ENCODE peak calls at places on chromosome 19, in four cellular contexts. V is CD8-positive, alpha-beta T cell; E is astrocyte of the spinal cord; J is B cell. K is an unnamed sample.

GRCh38 chr19:4583961-4584669 is 24.6 kb upstream of the SEMA6B start:
- DNase-seq in E (peak), J (no peak), V (no peak), K (peak)

GRCh38 chr19:4523306-4524110 is 5.2 kb upstream of the PLIN4 start:
- DNase-seq in J (no peak), V (peak), E (no peak), K (peak)

GRCh38 chr19:15253513-15253912 is 21.3 kb upstream of the EPHX3 start:
- DNase-seq in V (no peak), J (no peak), E (no peak), K (no peak)

GRCh38 chr19:48896191-48896720 is 2.3 kb downstream of the TULP2 start:
- DNase-seq in V (peak), J (no peak), E (peak), K (peak)

GRCh38 chr19:10655457-10656312 is 1.5 kb downstream of the ILF3 start:
- DNase-seq in V (no peak), J (no peak), E (peak), K (peak)

GRCh38 chr19:52942371-52943133 is 19.3 kb upstream of the ZNF888 start:
- DNase-seq in J (peak), E (peak), V (peak), K (peak)

GRCh38 chr19:49213791-49214190 is 56.2 kb downstream of the TRPM4 start:
- DNase-seq in V (no peak), E (no peak), J (no peak), K (no peak)

GRCh38 chr19:16627194-16627927 is 643 bp downstream of the MED26 start:
- DNase-seq in E (no peak), J (no peak), V (peak), K (no peak)

GRCh38 chr19:16232568-16232967 is 34.9 kb downstream of the AP1M1 start:
- DNase-seq in J (no peak), V (no peak), E (no peak), K (no peak)

GRCh38 chr19:29514525-29515232 is 11.1 kb upstream of the VSTM2B start:
- DNase-seq in E (no peak), J (no peak), V (no peak), K (no peak)

GRCh38 chr19:48560095-48560530 is 8.1 kb downstream of the SULT2B1 start:
- DNase-seq in V (no peak), E (no peak), J (no peak), K (no peak)

GRCh38 chr19:45133661-45134060 is 27.1 kb downstream of the NKPD1 start:
- DNase-seq in V (no peak), J (no peak), E (no peak), K (no peak)

GRCh38 chr19:46860846-46861690 is at the start of gene ARHGAP35:
- DNase-seq in E (no peak), V (peak), J (peak), K (no peak)

GRCh38 chr19:23436944-23437343 is 41.7 kb upstream of the ZNF91 start:
- DNase-seq in J (no peak), V (no peak), E (no peak), K (no peak)

GRCh38 chr19:7602935-7603497 is 7.4 kb downstream of the CAMSAP3 start:
- DNase-seq in E (no peak), V (no peak), J (no peak), K (no peak)

GRCh38 chr19:30421571-30421970 is 49.4 kb downstream of the ZNF536 start:
- DNase-seq in E (no peak), V (no peak), J (no peak), K (no peak)

GRCh38 chr19:44614313-44614712 is 950 bp downstream of the IGSF23 start:
- DNase-seq in V (no peak), J (no peak), E (no peak), K (no peak)

GRCh38 chr19:5369962-5370367 is 29.4 kb upstream of the PTPRS start:
- DNase-seq in J (peak), V (peak), E (peak), K (peak)

GRCh38 chr19:4059931-4060620 is 6.6 kb downstream of the ZBTB7A start:
- DNase-seq in V (peak), J (peak), E (no peak), K (no peak)

GRCh38 chr19:1992759-1993260 is 22.7 kb downstream of the BTBD2 start:
- DNase-seq in J (no peak), V (no peak), E (no peak), K (no peak)

GRCh38 chr19:43534811-43535761 is 2.1 kb downstream of the ZNF575 start:
- DNase-seq in J (peak), V (peak), E (peak), K (peak)

GRCh38 chr19:2424686-2425621 is 2.4 kb downstream of the TIMM13 start:
- DNase-seq in J (no peak), E (peak), V (no peak), K (peak)

GRCh38 chr19:34508540-34508939 is 27.0 kb downstream of the WTIP start:
- DNase-seq in V (no peak), E (no peak), J (no peak), K (no peak)
- TF ChIP-seq CTCF in V (no peak), E (no peak), J (no peak), K (no peak)

GRCh38 chr19:42269518-42270345 is 680 bp downstream of the CIC start:
- DNase-seq in E (no peak), V (no peak), J (no peak), K (no peak)

GRCh38 chr19:42268704-42269517 is at the start of gene CIC:
- DNase-seq in J (peak), V (peak), E (peak), K (peak)

GRCh38 chr19:42267644-42268141 is 1.4 kb upstream of the CIC start:
- DNase-seq in E (no peak), J (no peak), V (no peak), K (no peak)

GRCh38 chr19:42270346-42271044 is 1.4 kb downstream of the CIC start:
- DNase-seq in E (peak), V (peak), J (peak), K (peak)

GRCh38 chr19:42268142-42268703 is 829 bp upstream of the CIC start:
- DNase-seq in E (peak), V (peak), J (peak), K (peak)
- TF ChIP-seq CTCF in E (no peak), V (no peak), J (no peak), K (no peak)

DNA sequence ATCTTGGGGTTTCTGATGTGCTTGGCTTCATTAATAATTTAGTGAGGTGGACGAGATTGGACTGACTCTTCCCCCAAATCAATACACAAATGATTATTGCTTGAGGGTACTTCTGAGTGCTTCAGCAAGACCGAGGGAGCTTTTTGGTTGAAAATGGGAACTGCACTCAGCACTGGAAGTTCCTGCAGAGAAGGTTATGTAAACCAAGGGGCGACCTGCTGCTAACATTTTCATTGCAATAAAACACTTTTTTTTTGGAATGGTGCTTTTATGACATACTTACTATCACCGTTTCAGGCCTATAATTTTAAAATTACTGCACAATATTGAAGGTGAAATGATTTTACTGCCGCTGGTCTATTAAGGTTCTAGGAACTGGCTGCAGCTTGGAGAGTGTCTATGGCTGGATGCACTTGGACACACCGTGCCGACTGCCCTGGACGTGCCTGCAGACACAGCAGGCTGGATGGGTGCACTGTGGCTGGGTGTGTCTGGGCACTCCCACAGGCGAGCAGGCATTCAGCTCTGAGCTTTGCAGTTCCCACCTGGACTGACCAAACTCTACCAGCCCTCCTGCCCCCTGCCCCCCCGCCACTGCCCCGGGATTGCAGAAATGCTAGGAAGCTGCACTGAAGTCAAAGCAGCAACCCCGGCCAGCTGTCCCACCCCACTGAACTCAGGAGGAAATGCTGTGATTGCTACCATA is 7.1 kb upstream of the LRP3 start:
- DNase-seq in E (no peak), V (no peak), J (no peak), K (no peak)
- TF ChIP-seq CTCF in E (no peak), V (no peak), J (no peak), K (no peak)

DNA sequence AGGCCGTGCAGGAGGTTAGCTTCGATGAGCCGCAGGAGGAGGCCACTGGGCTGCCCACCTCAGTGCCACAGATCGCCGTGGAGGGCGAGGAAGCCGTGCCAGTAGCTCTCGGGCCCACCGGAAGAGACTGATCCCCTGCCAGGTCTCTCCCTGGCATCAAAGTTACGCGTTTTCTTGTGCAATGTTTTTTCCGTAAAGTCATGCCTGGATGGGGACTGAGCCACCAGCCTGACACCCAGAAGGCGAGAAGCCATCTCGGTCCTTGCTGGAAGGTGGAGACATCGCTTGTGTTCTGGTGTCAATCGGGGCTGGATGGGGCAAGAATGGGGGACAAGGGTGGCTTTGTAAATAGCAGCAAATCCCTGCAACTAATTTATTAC is 3.4 kb upstream of the PIK3R2 start:
- DNase-seq in J (no peak), V (no peak), E (no peak), K (no peak)
- TF ChIP-seq CTCF in J (no peak), V (no peak), E (no peak), K (no peak)

GRCh38 chr19:13033819-13034611 is 38.7 kb downstream of the NFIX start:
- DNase-seq in V (peak), J (no peak), E (peak), K (peak)

GRCh38 chr19:13034636-13035035 is 39.4 kb downstream of the NFIX start:
- DNase-seq in J (no peak), V (no peak), E (no peak), K (no peak)

GRCh38 chr19:13032837-13033236 is 37.6 kb downstream of the NFIX start:
- DNase-seq in E (no peak), V (no peak), J (no peak), K (no peak)

GRCh38 chr19:13031917-13032623 is 36.8 kb downstream of the NFIX start:
- DNase-seq in J (no peak), E (peak), V (no peak), K (peak)

GRCh38 chr19:13033244-13033643 is 38.0 kb downstream of the NFIX start:
- DNase-seq in V (no peak), J (no peak), E (no peak), K (no peak)
- TF ChIP-seq CTCF in V (no peak), J (no peak), E (peak), K (peak)

DNA sequence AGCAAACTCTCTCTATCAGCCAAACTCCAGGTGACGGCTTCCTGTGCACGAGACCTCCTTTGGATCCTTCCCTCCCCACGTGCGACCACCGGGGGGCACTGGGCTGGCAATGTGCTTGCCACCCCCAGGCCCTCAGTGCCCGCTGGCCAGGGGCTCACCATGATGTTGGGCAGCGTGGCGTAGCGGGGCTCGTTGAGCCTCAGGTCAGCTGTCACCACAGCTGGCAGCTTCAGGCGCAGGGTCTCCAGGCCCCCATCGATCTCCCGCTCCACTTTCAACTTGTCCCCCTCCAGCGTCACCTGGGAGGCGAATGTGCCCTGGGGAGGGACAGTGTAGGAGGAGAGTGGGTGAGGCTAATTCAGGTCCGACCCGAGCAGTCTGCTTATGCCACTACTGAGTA is 4.8 kb upstream of the VSIG10L start:
- DNase-seq in E (no peak), V (no peak), J (no peak), K (no peak)
- TF ChIP-seq CTCF in E (no peak), V (no peak), J (no peak), K (no peak)

K was measured in fibroblast of lung.